ENCODE peak calls at places on chromosomes 3 and 15, in five cellular contexts. K, J, V, C and Y are unnamed samples.

GRCh38 chr15:98503970-98504369 is 144.4 kb upstream of the IGF1R start:
- DNase-seq in C (no peak), K (peak; percentile 75), J (no peak), V (peak; percentile 64), Y (no peak)

GRCh38 chr3:186209810-186210752 is 101.2 kb upstream of the ETV5 start:
- DNase-seq in V (peak; percentile 29), K (peak; percentile 91), J (no peak), C (no peak), Y (peak; percentile 26)

GRCh38 chr3:23112491-23112890 is 90.6 kb upstream of the UBE2E2 start:
- DNase-seq in C (no peak), K (no peak), V (no peak), J (no peak), Y (no peak)

GRCh38 chr15:46442196-46442595 is 807.4 kb downstream of the SQOR start:
- DNase-seq in C (no peak), J (no peak), V (peak; percentile 51), K (no peak), Y (no peak)

GRCh38 chr15:63663906-63664305 is 66.7 kb downstream of the FBXL22 start:
- DNase-seq in C (no peak), K (no peak), V (no peak), J (no peak), Y (no peak)

GRCh38 chr15:76905855-76906254 is 715 bp upstream of the SCAPER start:
- DNase-seq in K (no peak), C (no peak), J (no peak), V (no peak), Y (no peak)

GRCh38 chr3:66472313-66473134 is 28.3 kb downstream of the LRIG1 start:
- DNase-seq in J (no peak), C (no peak), V (no peak), K (no peak), Y (no peak)

GRCh38 chr3:52268036-52268435 is 10.4 kb downstream of the WDR82 start:
- DNase-seq in J (no peak), V (no peak), C (no peak), K (no peak), Y (no peak)

GRCh38 chr15:83318861-83319415 is 34.5 kb upstream of the BNC1 start:
- DNase-seq in C (no peak), K (no peak), J (no peak), V (no peak), Y (no peak)

GRCh38 chr15:70557506-70558258 is 205.7 kb downstream of the UACA start:
- DNase-seq in K (no peak), V (no peak), C (no peak), J (no peak), Y (no peak)

GRCh38 chr3:172394692-172395091 is 53.6 kb downstream of the GHSR start:
- DNase-seq in J (no peak), V (no peak), C (no peak), K (no peak), Y (no peak)

GRCh38 chr15:51494411-51495314 is 127.9 kb downstream of the DMXL2 start:
- DNase-seq in C (no peak), V (no peak), K (peak; percentile 15), J (no peak), Y (peak; percentile 18)

GRCh38 chr15:100466073-100466472 is 62.7 kb downstream of the CERS3 start:
- DNase-seq in J (no peak), V (no peak), K (no peak), C (no peak), Y (no peak)

GRCh38 chr3:104846270-104846669 is 520.4 kb upstream of the ALCAM start:
- DNase-seq in J (no peak), K (no peak), C (no peak), V (no peak), Y (peak; percentile 67)

GRCh38 chr3:105866656-105867653 is 1.9 kb downstream of the CBLB start:
- DNase-seq in V (no peak), K (peak; percentile 16), C (no peak), J (no peak), Y (no peak)

GRCh38 chr3:108085821-108086350 is 4.9 kb downstream of the CD47 start:
- DNase-seq in J (no peak), K (no peak), C (no peak), V (no peak), Y (no peak)

GRCh38 chr15:64527263-64527984 is 67.0 kb downstream of the ZNF609 start:
- DNase-seq in J (no peak), K (peak; percentile 68), C (no peak), V (peak; percentile 34), Y (peak; percentile 56)

GRCh38 chr3:54574906-54575305 is 353.0 kb downstream of the LRTM1 start:
- DNase-seq in K (no peak), J (no peak), C (no peak), V (no peak), Y (no peak)

GRCh38 chr15:57534279-57534678 is 57.4 kb upstream of the MYZAP start:
- DNase-seq in C (no peak), K (no peak), J (no peak), V (no peak), Y (no peak)

GRCh38 chr3:37256447-37256846 is 82.1 kb upstream of the LRRFIP2 start:
- DNase-seq in K (peak; percentile 32), V (no peak), J (no peak), C (no peak), Y (no peak)

GRCh38 chr3:198046120-198046857 is 86.3 kb downstream of the LMLN start:
- DNase-seq in K (no peak), C (no peak), V (no peak), J (no peak), Y (no peak)

GRCh38 chr3:46297658-46298423 is 55.6 kb downstream of the CCR3 start:
- DNase-seq in K (peak; percentile 71), V (no peak), J (no peak), C (no peak), Y (no peak)

GRCh38 chr3:123783811-123784210 is 100.3 kb downstream of the MYLK start:
- DNase-seq in J (no peak), V (no peak), K (no peak), C (no peak), Y (no peak)

GRCh38 chr3:127535901-127536817 is 54.4 kb downstream of the TPRA1 start:
- DNase-seq in V (no peak), J (no peak), C (no peak), K (no peak), Y (no peak)

GRCh38 chr3:56988874-56989433 is 71.5 kb upstream of the SPATA12 start:
- DNase-seq in C (peak; percentile 77), K (peak; percentile 79), J (peak; percentile 70), V (no peak), Y (peak; percentile 58)

GRCh38 chr15:98422086-98422478 is 226.3 kb upstream of the IGF1R start:
- DNase-seq in C (no peak), J (no peak), K (no peak), V (no peak), Y (no peak)

GRCh38 chr15:29859981-29860745 is 37.9 kb upstream of the TJP1 start:
- DNase-seq in K (no peak), C (no peak), V (no peak), J (no peak), Y (peak; percentile 49)

GRCh38 chr3:111769110-111769509 is 90.0 kb upstream of the PHLDB2 start:
- DNase-seq in J (no peak), C (no peak), K (no peak), V (no peak), Y (no peak)

GRCh38 chr3:170033489-170033888 is 4.3 kb upstream of the GPR160 start:
- DNase-seq in J (no peak), K (peak; percentile 91), C (no peak), V (no peak), Y (no peak)

GRCh38 chr3:34020761-34021635 is 222.6 kb downstream of the PDCD6IP start:
- DNase-seq in V (no peak), C (no peak), J (no peak), K (no peak), Y (no peak)

GRCh38 chr3:40230382-40230781 is 79.1 kb upstream of the EIF1B start:
- DNase-seq in K (no peak), V (no peak), C (no peak), J (no peak), Y (no peak)

GRCh38 chr15:50813865-50814264 is 48.4 kb upstream of the SPPL2A start:
- DNase-seq in V (no peak), K (no peak), J (no peak), C (no peak), Y (no peak)

GRCh38 chr3:126358816-126359181 is 1.6 kb upstream of the KLF15 start:
- DNase-seq in J (no peak), C (no peak), V (no peak), K (no peak), Y (no peak)

GRCh38 chr3:123740391-123740822 is 143.7 kb downstream of the MYLK start:
- DNase-seq in V (no peak), K (no peak), J (no peak), C (no peak), Y (no peak)